ENCODE peak calls at places on chromosomes 2 and 18, in seven cellular contexts. A, V, I, C, U, F and K are unnamed samples.

GRCh38 chr2:133054297-133054696 is 384.3 kb upstream of the LYPD1 start:
- DNase-seq in F (no peak), I (no peak), V (peak; percentile 32), U (no peak), C (no peak), A (no peak), K (no peak)

GRCh38 chr2:72920317-72921087 is 3.2 kb downstream of the EMX1 start:
- DNase-seq in V (peak; percentile 16), A (peak; percentile 19), C (peak; percentile 20), F (no peak), U (peak; percentile 57), I (no peak), K (peak; percentile 23)

GRCh38 chr2:169276045-169276444 is 86.3 kb downstream of the LRP2 start:
- DNase-seq in V (no peak), F (no peak), U (no peak), A (no peak), C (no peak), I (no peak), K (no peak)

GRCh38 chr2:68767031-68767961 is 32.7 kb downstream of the ARHGAP25 start:
- DNase-seq in C (no peak), V (no peak), A (peak; percentile 29), F (no peak), I (no peak), U (no peak), K (no peak)

GRCh38 chr18:79516441-79516931 is 120.8 kb downstream of the NFATC1 start:
- DNase-seq in U (no peak), F (no peak), A (peak; percentile 8), C (no peak), I (peak; percentile 43), V (no peak), K (no peak)

GRCh38 chr18:48983793-48984437 is 33.1 kb upstream of the SMAD7 start:
- DNase-seq in U (no peak), I (no peak), F (no peak), V (no peak), C (peak; percentile 58), A (no peak), K (no peak)

GRCh38 chr2:196677404-196677803 is 37.9 kb downstream of the CCDC150 start:
- DNase-seq in U (no peak), I (no peak), C (no peak), F (no peak), A (no peak), V (peak; percentile 25), K (no peak)

GRCh38 chr2:236748385-236748784 is 178.8 kb downstream of the ACKR3 start:
- DNase-seq in I (no peak), V (no peak), U (no peak), A (no peak), C (no peak), F (peak; percentile 37), K (no peak)

GRCh38 chr2:43117521-43118143 is 108.8 kb downstream of the ZFP36L2 start:
- DNase-seq in U (no peak), A (no peak), C (no peak), V (peak; percentile 31), F (no peak), I (no peak), K (no peak)

GRCh38 chr2:50783116-50783515 is 248.8 kb downstream of the NRXN1 start:
- DNase-seq in C (no peak), U (no peak), I (no peak), F (no peak), V (no peak), A (no peak), K (no peak)

GRCh38 chr2:150295544-150295943 is 191.9 kb downstream of the RND3 start:
- DNase-seq in F (no peak), I (no peak), U (no peak), V (no peak), C (no peak), A (no peak), K (no peak)

DNA sequence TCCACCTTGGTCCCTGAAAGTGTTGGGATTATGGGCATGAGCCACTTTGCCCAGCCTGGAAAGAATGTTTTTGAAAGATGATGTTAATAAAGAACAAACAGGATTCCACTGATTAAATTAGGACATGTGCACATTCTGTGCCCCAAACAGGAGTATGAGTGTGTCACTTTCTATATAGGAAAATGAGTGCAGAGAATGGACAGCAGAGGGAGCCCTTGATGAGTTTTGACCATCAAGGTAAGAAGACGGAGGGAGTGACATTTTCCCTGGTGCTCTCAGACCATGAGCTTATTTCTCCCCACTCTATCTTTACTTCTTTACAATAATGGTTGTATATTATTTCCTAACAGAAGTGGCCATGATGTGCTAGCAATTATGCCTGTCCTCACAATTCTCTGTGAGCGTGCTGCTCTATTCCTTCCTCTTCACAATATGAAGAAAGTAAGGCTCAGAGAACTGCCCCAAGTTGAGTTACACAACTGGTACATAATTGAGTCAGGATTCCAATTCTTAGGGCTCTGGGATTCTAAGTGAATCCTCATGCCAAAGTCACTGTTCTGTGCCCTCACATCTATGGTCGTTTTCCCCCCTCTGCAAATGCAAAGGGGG is 20.6 kb downstream of the RPL37A start:
- DNase-seq in C (peak; percentile 80), A (peak; percentile 80), U (peak; percentile 73), F (peak; percentile 86), I (no peak), V (peak; percentile 81), K (peak; percentile 64)
- TF ChIP-seq CTCF in C (peak; percentile 93), A (peak; percentile 65), U (peak; percentile 88), F (peak; percentile 77), I (peak; percentile 85), V (peak; percentile 89), K (peak; percentile 89)

GRCh38 chr2:180959787-180960186 is 20.6 kb upstream of the UBE2E3 start:
- DNase-seq in F (no peak), V (no peak), A (no peak), I (no peak), U (no peak), C (no peak), K (no peak)

GRCh38 chr2:180966378-180966777 is 14.0 kb upstream of the UBE2E3 start:
- DNase-seq in F (no peak), A (no peak), C (no peak), U (no peak), I (no peak), V (no peak), K (no peak)

GRCh38 chr2:180960982-180961381 is 19.4 kb upstream of the UBE2E3 start:
- DNase-seq in I (no peak), C (no peak), V (no peak), F (no peak), A (no peak), U (no peak), K (no peak)

GRCh38 chr2:180962727-180963312 is 17.6 kb upstream of the UBE2E3 start:
- DNase-seq in I (no peak), F (no peak), C (no peak), V (no peak), A (no peak), U (no peak), K (no peak)
- TF ChIP-seq CTCF in I (no peak), F (no peak), C (no peak), V (no peak), A (no peak), U (no peak), K (no peak)

GRCh38 chr18:7730682-7731081 is 163.6 kb downstream of the PTPRM start:
- DNase-seq in U (no peak), A (no peak), V (no peak), C (no peak), F (no peak), I (no peak), K (no peak)

GRCh38 chr18:7737483-7737882 is 170.4 kb downstream of the PTPRM start:
- DNase-seq in I (no peak), U (no peak), A (no peak), F (no peak), V (no peak), C (peak; percentile 40), K (no peak)

GRCh38 chr18:7735606-7736175 is 168.6 kb downstream of the PTPRM start:
- DNase-seq in I (no peak), U (no peak), F (no peak), V (no peak), A (no peak), C (no peak), K (no peak)

GRCh38 chr18:7733642-7734041 is 166.5 kb downstream of the PTPRM start:
- DNase-seq in A (no peak), V (peak; percentile 13), U (no peak), F (no peak), I (no peak), C (no peak), K (no peak)

DNA sequence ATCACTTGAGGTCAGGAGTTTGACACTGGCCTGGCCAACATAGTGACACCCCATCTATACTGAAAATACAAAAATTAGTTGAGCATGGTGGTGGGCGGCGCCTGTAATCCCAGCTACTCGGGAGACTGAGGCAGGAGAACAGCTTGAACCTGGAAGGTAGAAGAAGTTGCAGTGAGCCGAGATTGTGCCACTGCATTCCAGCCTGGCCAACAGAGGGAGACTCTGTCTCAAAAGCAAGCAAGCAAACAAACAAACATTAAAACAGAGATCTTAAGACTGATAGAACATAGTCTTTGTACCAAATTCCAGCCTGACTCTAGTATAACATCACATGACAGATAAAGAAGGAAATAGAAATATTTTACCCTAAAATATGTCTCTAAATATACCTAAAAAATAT is 168.1 kb downstream of the PTPRM start:
- DNase-seq in U (no peak), I (no peak), F (no peak), A (no peak), V (no peak), C (no peak), K (no peak)
- TF ChIP-seq CTCF in U (no peak), I (peak; percentile 27), F (peak; percentile 26), A (peak; percentile 16), V (peak; percentile 44), C (no peak), K (peak; percentile 41)

GRCh38 chr2:134207589-134208209 is 46.2 kb upstream of the MGAT5 start:
- DNase-seq in I (peak; percentile 80), A (peak; percentile 71), V (peak; percentile 41), F (peak; percentile 60), U (peak; percentile 52), C (peak; percentile 65), K (peak; percentile 15)
- TF ChIP-seq CTCF in I (peak; percentile 70), A (peak; percentile 64), V (peak; percentile 63), F (peak; percentile 66), U (peak; percentile 70), C (peak; percentile 56), K (peak; percentile 62)

GRCh38 chr18:55506074-55506473 is 81.9 kb downstream of the TCF4 start:
- DNase-seq in U (no peak), A (no peak), F (no peak), I (no peak), V (no peak), C (no peak), K (no peak)
- TF ChIP-seq CTCF in U (no peak), A (no peak), F (no peak), I (no peak), V (no peak), C (no peak), K (no peak)

DNA sequence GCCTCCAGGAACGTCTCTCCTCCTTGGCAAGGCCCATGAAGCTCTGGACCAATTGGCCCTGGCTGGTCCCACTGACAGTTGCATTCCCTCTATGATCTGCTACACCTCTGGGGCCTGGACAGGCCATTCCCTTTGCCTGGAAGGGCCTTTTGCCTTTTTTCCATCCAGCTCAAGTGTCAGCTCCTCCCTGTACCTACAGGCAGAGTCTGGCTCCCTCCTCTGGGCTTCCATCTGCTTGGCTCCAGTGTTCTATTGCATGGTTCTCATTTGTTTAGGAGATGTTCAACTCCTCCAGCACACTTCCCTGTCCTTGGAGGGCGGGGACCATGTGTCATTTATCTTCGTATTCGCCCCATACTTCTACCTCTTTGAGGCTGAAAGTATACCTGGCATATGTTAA is 61.1 kb downstream of the PRKCE start:
- DNase-seq in C (no peak), F (no peak), V (no peak), A (no peak), I (no peak), U (no peak), K (no peak)
- TF ChIP-seq CTCF in C (peak; percentile 13), F (no peak), V (no peak), A (no peak), I (no peak), U (no peak), K (no peak)